ENCODE peak calls at places on chromosomes 13 and 19, in six cellular contexts. P is neuronal stem cell, K is IMR-90, D is H1, Y is mesenchymal stem cell, H is mesendoderm. J is an unnamed sample.

GRCh38 chr19:3045885-3046603 is 16.3 kb downstream of the TLE5 start:
- DNase-seq in K (no peak), Y (no peak), H (peak), D (no peak), P (no peak), J (no peak)

GRCh38 chr13:67353891-67354459 is 123.8 kb upstream of the PCDH9 start:
- DNase-seq in P (no peak), D (no peak), H (no peak), K (peak), Y (peak), J (no peak)

GRCh38 chr19:49433240-49433901 is 8.0 kb downstream of the SLC17A7 start:
- DNase-seq in D (no peak), Y (no peak), P (no peak), H (no peak), K (no peak), J (no peak)

GRCh38 chr19:35712910-35713845 is 4.6 kb upstream of the KMT2B start:
- DNase-seq in H (no peak), K (no peak), P (no peak), D (no peak), Y (no peak), J (no peak)

GRCh38 chr19:7505682-7506384 is 10.1 kb upstream of the ZNF358 start:
- DNase-seq in K (no peak), D (no peak), P (no peak), Y (peak), H (peak), J (peak)

GRCh38 chr13:92143766-92144165 is 745.3 kb downstream of the GPC5 start:
- DNase-seq in H (no peak), Y (peak), K (no peak), P (no peak), D (no peak), J (no peak)

GRCh38 chr19:19240476-19240875 is 28.7 kb downstream of the NCAN start:
- DNase-seq in Y (no peak), H (no peak), K (no peak), P (no peak), D (no peak), J (no peak)

GRCh38 chr19:23917856-23918255 is 3.2 kb downstream of the ZNF726 start:
- DNase-seq in Y (no peak), P (no peak), H (peak), K (no peak), D (no peak), J (peak)

GRCh38 chr19:46697142-46697960 is 19.6 kb downstream of the PRKD2 start:
- DNase-seq in P (peak), Y (peak), H (peak), D (peak), K (peak), J (peak)

GRCh38 chr19:18086590-18087138 is at the start of gene IL12RB1:
- DNase-seq in P (no peak), H (no peak), K (no peak), Y (no peak), D (no peak), J (no peak)

GRCh38 chr19:10780368-10780767 is 55.6 kb downstream of the TMED1 start:
- DNase-seq in H (no peak), K (peak), D (no peak), P (no peak), Y (peak), J (peak)

GRCh38 chr13:99028890-99029289 is 51.0 kb upstream of the DOCK9 start:
- DNase-seq in D (peak), H (peak), K (no peak), Y (no peak), P (no peak), J (peak)

GRCh38 chr13:90640976-90641375 is 706.5 kb upstream of the MIR17HG start:
- DNase-seq in D (no peak), H (no peak), P (no peak), Y (peak), K (no peak), J (peak)

GRCh38 chr13:39656325-39656677 is 839 bp downstream of the COG6 start:
- DNase-seq in D (no peak), P (no peak), H (peak), Y (no peak), K (peak), J (no peak)

GRCh38 chr19:45976180-45976579 is 2.5 kb upstream of the NOVA2 start:
- DNase-seq in K (no peak), H (no peak), P (no peak), D (no peak), Y (peak), J (no peak)

GRCh38 chr19:46353730-46354528 is 7.0 kb downstream of the PPP5C start:
- DNase-seq in H (no peak), P (no peak), D (no peak), K (no peak), Y (no peak), J (no peak)

GRCh38 chr19:8129061-8129460 is 20.3 kb downstream of the FBN3 start:
- DNase-seq in P (no peak), D (no peak), H (no peak), Y (no peak), K (no peak), J (no peak)

GRCh38 chr19:46639356-46640061 is 3.5 kb upstream of the GNG8 start:
- DNase-seq in D (no peak), H (peak), P (no peak), Y (peak), K (peak), J (no peak)

GRCh38 chr13:89584058-89584457 is 1763.4 kb upstream of the MIR17HG start:
- DNase-seq in Y (peak), P (no peak), D (no peak), H (peak), K (no peak), J (no peak)

GRCh38 chr19:5339950-5340636 is 519 bp downstream of the PTPRS start:
- DNase-seq in P (peak), Y (no peak), K (no peak), H (no peak), D (no peak), J (peak)

GRCh38 chr19:17424743-17425365 is 5.0 kb downstream of the MVB12A start:
- DNase-seq in Y (peak), K (peak), P (peak), D (no peak), H (peak), J (peak)

GRCh38 chr19:28537079-28537478 is 675.9 kb downstream of the UQCRFS1 start:
- DNase-seq in D (no peak), P (no peak), K (no peak), H (no peak), Y (no peak), J (no peak)

GRCh38 chr19:4702764-4703163 is 20.9 kb downstream of the DPP9 start:
- DNase-seq in Y (no peak), P (no peak), D (no peak), K (no peak), H (no peak), J (no peak)

GRCh38 chr13:26310003-26310402 is 56.1 kb downstream of the CDK8 start:
- DNase-seq in Y (no peak), K (no peak), P (no peak), H (no peak), D (no peak), J (no peak)

GRCh38 chr19:38004505-38005223 is 97.7 kb downstream of the SIPA1L3 start:
- DNase-seq in H (peak), Y (peak), P (peak), D (no peak), K (peak), J (peak)
- H3K18ac ChIP-seq in H (peak), Y (peak), P (peak), D (peak), K (peak), J (no peak)

GRCh38 chr19:14404322-14404721 is 14.8 kb downstream of the DDX39A start:
- DNase-seq in Y (no peak), H (no peak), P (no peak), K (no peak), D (no peak), J (no peak)

GRCh38 chr19:14406645-14407331 is 12.4 kb downstream of the DDX39A start:
- DNase-seq in K (no peak), Y (no peak), H (no peak), P (no peak), D (no peak), J (no peak)

GRCh38 chr19:14407889-14408640 is 11.1 kb downstream of the DDX39A start:
- DNase-seq in P (no peak), Y (no peak), H (no peak), K (no peak), D (no peak), J (peak)

GRCh38 chr19:14405758-14406644 is 13.1 kb downstream of the DDX39A start:
- DNase-seq in Y (peak), H (peak), D (peak), P (peak), K (peak), J (peak)

DNA sequence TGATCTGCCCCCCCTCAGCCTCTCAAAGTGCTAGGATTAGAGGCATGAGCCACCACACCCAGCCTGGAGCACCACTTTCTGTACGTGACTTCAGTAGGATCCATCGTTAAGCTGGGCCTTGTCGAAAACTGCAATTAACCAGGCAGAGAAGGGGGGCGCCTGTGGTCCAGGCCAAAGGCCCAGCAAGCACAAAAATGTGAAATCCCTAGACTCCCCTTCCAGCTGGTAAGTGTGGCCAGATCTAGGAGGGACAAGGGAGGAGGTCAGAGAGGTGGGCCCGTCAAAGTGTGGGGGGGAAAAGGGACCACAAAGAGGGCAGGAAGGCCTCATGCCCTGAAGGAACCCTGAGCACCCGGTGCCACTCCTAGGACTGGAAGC is 13.8 kb downstream of the DDX39A start:
- DNase-seq in K (no peak), Y (no peak), D (no peak), H (peak), P (peak), J (no peak)
- H3K4me3 ChIP-seq in K (no peak), Y (no peak), D (peak), H (no peak), P (peak), J (peak)

DNA sequence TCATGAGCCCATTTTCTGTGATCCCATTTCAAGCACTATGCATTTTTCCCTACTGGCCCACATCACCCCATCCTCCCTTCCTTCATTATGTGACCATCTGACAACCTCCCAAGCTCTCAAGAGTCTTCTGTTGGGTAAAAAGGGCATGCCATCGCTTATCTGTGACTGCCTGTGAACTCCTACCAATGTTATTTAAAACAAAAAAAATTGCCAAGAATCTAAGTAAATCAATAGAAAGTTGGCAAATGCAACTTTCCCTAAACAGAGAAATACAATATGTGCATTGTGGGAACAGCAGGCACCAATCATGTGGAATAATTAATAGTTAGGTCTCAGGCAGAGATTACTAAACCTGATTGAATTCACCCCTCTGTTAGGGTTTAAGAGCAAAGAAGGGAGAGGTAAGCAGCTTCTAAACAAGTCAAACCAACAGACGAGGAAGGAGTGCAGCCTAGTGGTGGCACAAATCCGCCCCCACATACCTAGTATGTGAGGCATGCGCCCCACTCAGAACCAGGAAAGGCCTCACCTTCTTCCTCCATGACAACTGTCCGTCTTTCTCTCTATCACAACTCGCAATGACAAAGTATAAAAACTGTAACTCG is 29.8 kb downstream of the DZIP1 start:
- DNase-seq in K (no peak), Y (no peak), D (no peak), P (no peak), H (no peak), J (no peak)
- H3K18ac ChIP-seq in K (no peak), Y (no peak), D (no peak), P (no peak), H (no peak), J (no peak)

GRCh38 chr19:38868551-38868950 is 9.5 kb downstream of the RINL start:
- DNase-seq in Y (no peak), P (no peak), D (no peak), K (no peak), H (peak), J (peak)
- H3K4me3 ChIP-seq in Y (no peak), P (no peak), D (no peak), K (no peak), H (no peak), J (no peak)

DNA sequence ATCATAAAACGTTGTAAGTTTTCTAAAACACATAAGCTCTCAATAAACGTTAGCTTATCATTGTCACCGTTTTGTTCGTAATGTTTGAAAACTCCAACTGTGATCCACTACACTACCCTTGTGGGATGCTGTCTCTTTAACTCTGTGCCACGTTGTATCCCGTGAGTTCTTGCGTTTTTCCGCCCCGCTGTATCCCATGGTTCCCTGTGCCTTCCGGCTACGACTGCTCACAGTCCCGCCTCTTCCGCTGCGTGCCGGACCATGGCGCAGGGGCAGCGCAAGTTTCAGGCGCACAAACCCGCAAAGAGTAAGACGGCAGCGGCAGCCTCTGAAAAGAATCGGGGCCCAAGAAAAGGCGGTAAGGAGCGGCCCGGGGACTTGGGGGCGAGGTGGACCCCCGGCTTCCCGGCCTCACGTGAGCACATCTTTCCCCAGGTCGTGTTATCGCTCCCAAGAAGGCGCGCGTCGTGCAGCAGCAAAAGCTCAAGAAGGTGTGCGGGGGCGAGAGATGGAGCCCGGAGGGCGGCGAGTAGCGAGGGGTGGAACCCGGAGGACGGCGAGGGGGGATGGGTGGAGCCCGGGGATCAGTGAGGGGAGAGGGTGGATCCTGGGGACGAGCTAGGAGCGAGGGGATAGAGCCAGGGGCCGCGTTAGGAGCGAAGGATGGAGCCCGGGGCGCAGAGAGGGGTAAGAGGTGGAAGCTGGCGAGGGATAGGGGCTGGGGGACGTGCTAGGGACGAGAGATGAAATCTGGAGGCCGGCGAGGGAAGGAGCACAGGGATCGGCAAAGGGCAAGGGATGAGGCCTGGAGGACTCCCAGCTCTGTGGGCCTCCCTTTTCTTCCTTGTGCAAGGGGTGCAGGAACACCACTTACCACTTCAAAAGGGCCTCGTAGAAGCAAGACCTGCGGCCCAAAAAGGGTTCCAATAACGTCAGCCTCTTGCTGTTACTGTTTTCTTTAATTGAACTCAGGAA is at the start of gene C19orf53:
- DNase-seq in D (no peak), P (peak), Y (peak), K (peak), H (peak), J (peak)
- H3K18ac ChIP-seq in D (no peak), P (peak), Y (peak), K (peak), H (peak), J (peak)

GRCh38 chr13:36130168-36130541 is 1.0 kb downstream of the DCLK1 start:
- DNase-seq in D (no peak), K (no peak), P (no peak), Y (no peak), H (no peak), J (no peak)
- H3K4me3 ChIP-seq in D (peak), K (no peak), P (peak), Y (peak), H (no peak), J (no peak)

J was measured in trophoblast cell.